ENCODE peak calls at places on chromosomes 11 and 22, in four cellular contexts. One of them, this sample, is unnamed.

GRCh38 chr11:121479839-121480238 is 27.1 kb upstream of the SORL1-AS1 start:
- DNase-seq in progenitor cell of endocrine pancreas: no peak
- DNase-seq in lower leg skin: no peak
- DNase-seq in Peyer's patch: no peak
- DNase-seq in this sample: no peak

GRCh38 chr11:93100211-93100610 is 97.6 kb downstream of the SLC36A4 start:
- DNase-seq in progenitor cell of endocrine pancreas: no peak
- DNase-seq in lower leg skin: no peak
- DNase-seq in Peyer's patch: no peak
- DNase-seq in this sample: no peak

GRCh38 chr22:50674606-50675552 is 2.3 kb downstream of the SHANK3 start:
- DNase-seq in progenitor cell of endocrine pancreas: peak
- DNase-seq in lower leg skin: no peak
- DNase-seq in Peyer's patch: peak
- DNase-seq in this sample: peak

GRCh38 chr11:30876656-30877371 is 290.7 kb upstream of the MPPED2 start:
- DNase-seq in progenitor cell of endocrine pancreas: no peak
- DNase-seq in lower leg skin: no peak
- DNase-seq in Peyer's patch: no peak
- DNase-seq in this sample: no peak

GRCh38 chr11:87061766-87062165 is 24.0 kb downstream of the TMEM135 start:
- DNase-seq in progenitor cell of endocrine pancreas: no peak
- DNase-seq in lower leg skin: no peak
- DNase-seq in Peyer's patch: no peak
- DNase-seq in this sample: no peak

GRCh38 chr22:48576333-48577013 is 1251.2 kb downstream of the BRD1 start:
- DNase-seq in progenitor cell of endocrine pancreas: peak
- DNase-seq in lower leg skin: no peak
- DNase-seq in Peyer's patch: no peak
- DNase-seq in this sample: peak

GRCh38 chr11:95453616-95454118 is 222.7 kb upstream of the SESN3 start:
- DNase-seq in progenitor cell of endocrine pancreas: no peak
- DNase-seq in lower leg skin: peak
- DNase-seq in Peyer's patch: no peak
- DNase-seq in this sample: no peak

GRCh38 chr22:26883393-26883792 is 226.0 kb downstream of the MIAT start:
- DNase-seq in progenitor cell of endocrine pancreas: no peak
- DNase-seq in lower leg skin: no peak
- DNase-seq in Peyer's patch: no peak
- DNase-seq in this sample: no peak

GRCh38 chr11:115530752-115531151 is 26.5 kb upstream of the CADM1 start:
- DNase-seq in progenitor cell of endocrine pancreas: no peak
- DNase-seq in lower leg skin: no peak
- DNase-seq in Peyer's patch: no peak
- DNase-seq in this sample: no peak

GRCh38 chr22:43955883-43956286 is 643 bp downstream of the SAMM50 start:
- DNase-seq in progenitor cell of endocrine pancreas: no peak
- DNase-seq in lower leg skin: no peak
- DNase-seq in Peyer's patch: peak
- DNase-seq in this sample: no peak

GRCh38 chr11:65915101-65915820 is 3.6 kb downstream of the C11orf68 start:
- DNase-seq in progenitor cell of endocrine pancreas: no peak
- DNase-seq in lower leg skin: no peak
- DNase-seq in Peyer's patch: no peak
- DNase-seq in this sample: no peak

GRCh38 chr11:76321820-76322524 is 59.0 kb downstream of the THAP12 start:
- DNase-seq in progenitor cell of endocrine pancreas: no peak
- DNase-seq in lower leg skin: no peak
- DNase-seq in Peyer's patch: no peak
- DNase-seq in this sample: no peak

GRCh38 chr11:2091112-2091746 is 48.0 kb downstream of the IGF2 start:
- DNase-seq in progenitor cell of endocrine pancreas: no peak
- DNase-seq in lower leg skin: peak
- DNase-seq in Peyer's patch: no peak
- DNase-seq in this sample: no peak

GRCh38 chr11:78189851-78190250 is 1.1 kb downstream of the USP35 start:
- DNase-seq in progenitor cell of endocrine pancreas: no peak
- DNase-seq in lower leg skin: no peak
- DNase-seq in Peyer's patch: no peak
- DNase-seq in this sample: no peak

GRCh38 chr22:43275545-43275981 is 67.6 kb downstream of the SCUBE1 start:
- DNase-seq in progenitor cell of endocrine pancreas: no peak
- DNase-seq in lower leg skin: no peak
- DNase-seq in Peyer's patch: no peak
- DNase-seq in this sample: peak

GRCh38 chr11:126465573-126466287 is 110.2 kb downstream of the ST3GAL4 start:
- DNase-seq in progenitor cell of endocrine pancreas: no peak
- DNase-seq in lower leg skin: no peak
- DNase-seq in Peyer's patch: peak
- DNase-seq in this sample: no peak

GRCh38 chr11:70511345-70511744 is 113.0 kb downstream of the CTTN start:
- DNase-seq in progenitor cell of endocrine pancreas: no peak
- DNase-seq in lower leg skin: no peak
- DNase-seq in Peyer's patch: no peak
- DNase-seq in this sample: no peak
- TF ChIP-seq CTCF in progenitor cell of endocrine pancreas: peak
- TF ChIP-seq CTCF in lower leg skin: no peak
- TF ChIP-seq CTCF in Peyer's patch: no peak
- TF ChIP-seq CTCF in this sample: peak

DNA sequence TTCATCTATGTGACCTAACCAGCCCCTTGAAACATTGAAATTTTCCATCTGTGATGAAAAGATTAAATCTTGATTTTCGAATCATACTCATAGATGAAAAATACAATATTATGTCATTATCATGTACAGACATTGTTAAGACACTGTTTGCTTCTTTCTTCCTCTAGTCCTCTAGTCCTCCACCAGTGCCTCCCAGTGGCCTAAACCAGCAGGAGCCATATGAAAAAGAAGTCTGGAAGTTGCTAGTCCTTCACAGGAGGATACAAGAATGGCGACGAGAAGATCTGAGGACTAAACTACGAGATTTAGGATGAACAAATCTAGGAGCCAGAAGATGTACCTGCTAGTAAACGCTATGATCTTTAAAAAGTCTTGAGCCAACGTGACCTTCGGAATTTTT is 134.1 kb downstream of the SLC17A6 start:
- DNase-seq in progenitor cell of endocrine pancreas: no peak
- DNase-seq in lower leg skin: no peak
- DNase-seq in Peyer's patch: no peak
- DNase-seq in this sample: peak
- TF ChIP-seq CTCF in progenitor cell of endocrine pancreas: no peak
- TF ChIP-seq CTCF in lower leg skin: no peak
- TF ChIP-seq CTCF in Peyer's patch: no peak
- TF ChIP-seq CTCF in this sample: no peak

GRCh38 chr11:6414874-6415328 is 4.0 kb downstream of the APBB1 start:
- DNase-seq in progenitor cell of endocrine pancreas: no peak
- DNase-seq in lower leg skin: no peak
- DNase-seq in Peyer's patch: no peak
- DNase-seq in this sample: no peak

GRCh38 chr11:6420677-6421076 is 1.8 kb upstream of the APBB1 start:
- DNase-seq in progenitor cell of endocrine pancreas: no peak
- DNase-seq in lower leg skin: no peak
- DNase-seq in Peyer's patch: no peak
- DNase-seq in this sample: no peak

GRCh38 chr11:6413791-6414231 is 5.1 kb downstream of the APBB1 start:
- DNase-seq in progenitor cell of endocrine pancreas: no peak
- DNase-seq in lower leg skin: no peak
- DNase-seq in Peyer's patch: no peak
- DNase-seq in this sample: no peak

GRCh38 chr11:6418199-6418957 is 516 bp downstream of the APBB1 start:
- DNase-seq in progenitor cell of endocrine pancreas: peak
- DNase-seq in lower leg skin: no peak
- DNase-seq in Peyer's patch: no peak
- DNase-seq in this sample: peak

DNA sequence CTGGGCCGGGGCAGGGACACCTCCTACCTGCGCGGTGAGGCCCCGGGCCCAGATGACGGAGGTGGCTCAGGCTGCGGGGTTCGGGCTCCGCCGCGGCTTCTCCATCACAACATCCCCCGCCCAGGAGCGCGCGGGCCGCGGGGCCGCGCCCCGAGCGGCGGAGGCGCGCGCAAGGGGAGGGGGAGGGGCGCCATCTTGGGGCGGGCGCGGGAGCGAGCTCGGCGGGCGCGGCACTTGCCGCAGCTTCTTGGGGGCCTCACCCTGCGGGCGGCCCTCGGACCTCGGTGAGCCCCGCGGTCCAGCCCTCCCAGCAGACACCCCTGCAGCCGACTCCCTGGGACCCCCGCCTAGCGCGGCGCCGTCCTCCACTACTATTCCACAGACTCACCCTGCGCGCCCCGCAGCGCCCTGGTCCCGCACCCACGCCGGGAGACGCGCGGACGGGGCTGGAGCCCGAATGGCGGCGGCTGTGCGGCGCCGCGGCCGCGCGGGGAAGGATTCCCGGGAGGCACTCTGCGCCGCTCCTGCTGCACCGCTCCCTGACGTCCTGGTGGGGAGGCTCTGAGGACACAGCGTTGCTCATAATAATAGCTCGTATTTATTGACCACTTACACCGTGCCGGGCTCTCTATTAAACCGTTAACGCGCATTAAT is at the start of gene APBB1:
- DNase-seq in progenitor cell of endocrine pancreas: peak
- DNase-seq in lower leg skin: peak
- DNase-seq in Peyer's patch: peak
- DNase-seq in this sample: peak
- TF ChIP-seq CTCF in progenitor cell of endocrine pancreas: peak
- TF ChIP-seq CTCF in lower leg skin: no peak
- TF ChIP-seq CTCF in Peyer's patch: peak
- TF ChIP-seq CTCF in this sample: no peak

DNA sequence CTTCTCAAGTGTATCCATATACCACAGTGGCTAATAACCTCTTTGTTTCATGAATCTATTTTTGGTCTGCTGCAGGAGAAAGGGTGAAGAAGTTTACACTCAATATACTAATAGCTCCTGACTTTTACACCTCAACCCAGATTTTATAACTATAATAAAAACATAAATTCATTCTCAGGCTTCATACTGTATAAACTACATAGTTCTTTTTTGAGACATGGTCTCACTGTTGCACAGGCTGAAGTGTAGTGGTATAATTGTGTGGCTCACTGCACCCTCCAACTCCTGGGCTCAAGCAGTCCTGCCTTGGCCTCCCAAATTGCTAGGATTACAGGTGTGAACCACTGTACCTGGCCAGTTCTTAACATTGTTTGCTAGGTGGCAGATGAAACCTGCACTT is 17.8 kb upstream of the CCDC179 start:
- DNase-seq in progenitor cell of endocrine pancreas: no peak
- DNase-seq in lower leg skin: no peak
- DNase-seq in Peyer's patch: no peak
- DNase-seq in this sample: no peak
- TF ChIP-seq CTCF in progenitor cell of endocrine pancreas: no peak
- TF ChIP-seq CTCF in lower leg skin: no peak
- TF ChIP-seq CTCF in Peyer's patch: no peak
- TF ChIP-seq CTCF in this sample: no peak

GRCh38 chr11:11148104-11148509 is 204.9 kb downstream of the CSNK2A3 start:
- DNase-seq in progenitor cell of endocrine pancreas: no peak
- DNase-seq in lower leg skin: peak
- DNase-seq in Peyer's patch: no peak
- DNase-seq in this sample: no peak
- TF ChIP-seq CTCF in progenitor cell of endocrine pancreas: peak
- TF ChIP-seq CTCF in lower leg skin: no peak
- TF ChIP-seq CTCF in Peyer's patch: no peak
- TF ChIP-seq CTCF in this sample: no peak

GRCh38 chr11:7548659-7549283 is 35.0 kb downstream of the PPFIBP2 start:
- DNase-seq in progenitor cell of endocrine pancreas: peak
- DNase-seq in lower leg skin: no peak
- DNase-seq in Peyer's patch: peak
- DNase-seq in this sample: peak
- TF ChIP-seq CTCF in progenitor cell of endocrine pancreas: peak
- TF ChIP-seq CTCF in lower leg skin: no peak
- TF ChIP-seq CTCF in Peyer's patch: no peak
- TF ChIP-seq CTCF in this sample: no peak

GRCh38 chr11:64269380-64270234 is 14.9 kb downstream of the BAD start:
- DNase-seq in progenitor cell of endocrine pancreas: peak
- DNase-seq in lower leg skin: peak
- DNase-seq in Peyer's patch: peak
- DNase-seq in this sample: peak
- TF ChIP-seq CTCF in progenitor cell of endocrine pancreas: peak
- TF ChIP-seq CTCF in lower leg skin: no peak
- TF ChIP-seq CTCF in Peyer's patch: no peak
- TF ChIP-seq CTCF in this sample: no peak

GRCh38 chr22:29268511-29269229 is 602 bp downstream of the EWSR1 start:
- DNase-seq in progenitor cell of endocrine pancreas: peak
- DNase-seq in lower leg skin: peak
- DNase-seq in Peyer's patch: peak
- DNase-seq in this sample: peak
- TF ChIP-seq CTCF in progenitor cell of endocrine pancreas: no peak
- TF ChIP-seq CTCF in lower leg skin: no peak
- TF ChIP-seq CTCF in Peyer's patch: no peak
- TF ChIP-seq CTCF in this sample: no peak

DNA sequence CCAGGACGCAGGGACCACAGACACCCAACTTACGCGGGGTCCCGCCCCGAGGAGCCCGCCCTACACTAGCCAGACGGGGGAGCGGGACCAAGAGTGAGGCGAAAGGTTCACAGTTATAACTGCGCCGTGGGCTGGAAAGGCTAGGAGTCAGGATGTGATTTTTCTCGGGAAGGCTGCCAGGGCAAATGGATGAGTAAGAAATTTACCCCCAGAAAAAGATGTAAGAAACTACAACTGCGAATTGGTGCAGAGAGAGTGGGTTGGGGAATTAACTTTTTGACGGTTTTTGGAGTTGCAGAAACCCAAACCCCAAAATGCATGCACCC is 1.3 kb downstream of the TSPAN18 start:
- DNase-seq in progenitor cell of endocrine pancreas: no peak
- DNase-seq in lower leg skin: no peak
- DNase-seq in Peyer's patch: no peak
- DNase-seq in this sample: no peak
- TF ChIP-seq CTCF in progenitor cell of endocrine pancreas: no peak
- TF ChIP-seq CTCF in lower leg skin: no peak
- TF ChIP-seq CTCF in Peyer's patch: no peak
- TF ChIP-seq CTCF in this sample: peak

DNA sequence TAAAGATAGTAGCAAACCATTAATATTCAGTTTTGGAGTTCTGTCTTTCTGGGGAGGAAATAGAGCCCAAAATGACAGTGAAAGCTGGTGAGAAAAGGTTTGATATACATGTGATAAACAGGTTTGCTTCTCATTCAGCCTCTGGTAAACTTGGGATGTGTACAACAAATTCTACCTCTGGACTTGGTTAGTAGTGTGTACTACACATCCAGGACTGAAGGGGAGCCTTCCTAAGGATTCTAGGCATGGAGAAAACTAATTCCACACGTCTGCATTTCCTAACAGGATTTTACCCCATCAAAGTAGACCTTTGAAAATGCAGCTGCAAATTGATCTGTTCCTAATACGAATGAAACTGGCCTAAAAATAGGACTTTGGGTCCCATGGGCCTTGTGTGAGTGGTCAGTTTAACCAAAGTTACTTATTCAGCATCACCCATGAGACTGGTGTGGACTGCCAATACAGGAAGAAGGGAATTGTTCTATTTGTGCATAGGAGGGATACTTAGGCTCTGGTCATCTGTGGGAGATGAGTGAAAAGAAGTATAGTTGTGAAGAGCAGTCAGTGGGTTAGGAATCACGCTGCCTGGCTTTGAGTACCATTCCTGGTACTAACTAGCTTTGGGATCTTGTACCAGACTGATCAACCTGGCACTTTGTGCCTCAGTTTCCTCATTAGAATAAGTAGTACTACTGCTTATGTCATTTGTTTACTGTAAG is 74.2 kb downstream of the YAP1 start:
- DNase-seq in progenitor cell of endocrine pancreas: no peak
- DNase-seq in lower leg skin: no peak
- DNase-seq in Peyer's patch: no peak
- DNase-seq in this sample: no peak
- TF ChIP-seq CTCF in progenitor cell of endocrine pancreas: no peak
- TF ChIP-seq CTCF in lower leg skin: no peak
- TF ChIP-seq CTCF in Peyer's patch: no peak
- TF ChIP-seq CTCF in this sample: no peak

This sample was measured in endothelial cell.